ENCODE peak calls at places on chromosomes 5 and 9, in eight cellular contexts. One of them, this sample, is unnamed.

GRCh38 chr9:124562328-124562727 is 55.1 kb upstream of the NR5A1 start:
- DNase-seq in effector memory CD8-positive, alpha-beta T cell: no peak
- DNase-seq in NCI-H1092 treated with DMSO at 0.1 percent for 48 hours: no peak
- DNase-seq in cardiac fibroblast: no peak
- DNase-seq in GM13977: no peak
- DNase-seq in NCI-H1694: no peak
- DNase-seq in nephron progenitor cell: peak
- DNase-seq in fibroblast of the aortic adventitia: no peak
- DNase-seq in this sample: no peak

GRCh38 chr5:36934740-36935356 is 58.3 kb downstream of the NIPBL start:
- DNase-seq in cardiac fibroblast: peak
- DNase-seq in nephron progenitor cell: no peak
- DNase-seq in GM13977: no peak
- DNase-seq in NCI-H1092 treated with DMSO at 0.1 percent for 48 hours: no peak
- DNase-seq in effector memory CD8-positive, alpha-beta T cell: no peak
- DNase-seq in fibroblast of the aortic adventitia: no peak
- DNase-seq in NCI-H1694: no peak
- DNase-seq in this sample: peak

GRCh38 chr5:135242496-135243193 is 156.4 kb downstream of the MACROH2A1 start:
- DNase-seq in NCI-H1694: no peak
- DNase-seq in cardiac fibroblast: peak
- DNase-seq in NCI-H1092 treated with DMSO at 0.1 percent for 48 hours: no peak
- DNase-seq in fibroblast of the aortic adventitia: peak
- DNase-seq in GM13977: no peak
- DNase-seq in effector memory CD8-positive, alpha-beta T cell: no peak
- DNase-seq in nephron progenitor cell: no peak
- DNase-seq in this sample: no peak

GRCh38 chr5:140041099-140041491 is 2.0 kb downstream of the NRG2 start:
- DNase-seq in cardiac fibroblast: peak
- DNase-seq in NCI-H1694: no peak
- DNase-seq in effector memory CD8-positive, alpha-beta T cell: no peak
- DNase-seq in fibroblast of the aortic adventitia: no peak
- DNase-seq in nephron progenitor cell: no peak
- DNase-seq in NCI-H1092 treated with DMSO at 0.1 percent for 48 hours: no peak
- DNase-seq in GM13977: no peak
- DNase-seq in this sample: no peak

GRCh38 chr9:3936520-3937235 is 363.2 kb downstream of the GLIS3 start:
- DNase-seq in NCI-H1694: peak
- DNase-seq in NCI-H1092 treated with DMSO at 0.1 percent for 48 hours: peak
- DNase-seq in cardiac fibroblast: no peak
- DNase-seq in fibroblast of the aortic adventitia: no peak
- DNase-seq in nephron progenitor cell: no peak
- DNase-seq in GM13977: no peak
- DNase-seq in effector memory CD8-positive, alpha-beta T cell: no peak
- DNase-seq in this sample: peak

GRCh38 chr5:76831108-76831447 is 12.2 kb downstream of the F2RL1 start:
- DNase-seq in NCI-H1092 treated with DMSO at 0.1 percent for 48 hours: no peak
- DNase-seq in nephron progenitor cell: no peak
- DNase-seq in fibroblast of the aortic adventitia: peak
- DNase-seq in cardiac fibroblast: peak
- DNase-seq in effector memory CD8-positive, alpha-beta T cell: no peak
- DNase-seq in GM13977: no peak
- DNase-seq in NCI-H1694: no peak
- DNase-seq in this sample: peak

GRCh38 chr5:14141764-14142163 is 1.4 kb upstream of the TRIO start:
- DNase-seq in GM13977: no peak
- DNase-seq in effector memory CD8-positive, alpha-beta T cell: no peak
- DNase-seq in NCI-H1694: no peak
- DNase-seq in cardiac fibroblast: no peak
- DNase-seq in NCI-H1092 treated with DMSO at 0.1 percent for 48 hours: no peak
- DNase-seq in fibroblast of the aortic adventitia: no peak
- DNase-seq in nephron progenitor cell: no peak
- DNase-seq in this sample: no peak

GRCh38 chr5:95730730-95731570 is at the start of gene RHOBTB3:
- DNase-seq in effector memory CD8-positive, alpha-beta T cell: peak
- DNase-seq in NCI-H1092 treated with DMSO at 0.1 percent for 48 hours: peak
- DNase-seq in fibroblast of the aortic adventitia: peak
- DNase-seq in GM13977: peak
- DNase-seq in nephron progenitor cell: peak
- DNase-seq in NCI-H1694: peak
- DNase-seq in cardiac fibroblast: peak
- DNase-seq in this sample: peak

GRCh38 chr5:56328753-56329560 is 95.8 kb upstream of the ANKRD55 start:
- DNase-seq in fibroblast of the aortic adventitia: no peak
- DNase-seq in nephron progenitor cell: no peak
- DNase-seq in GM13977: peak
- DNase-seq in cardiac fibroblast: peak
- DNase-seq in NCI-H1092 treated with DMSO at 0.1 percent for 48 hours: no peak
- DNase-seq in effector memory CD8-positive, alpha-beta T cell: no peak
- DNase-seq in NCI-H1694: no peak
- DNase-seq in this sample: peak

GRCh38 chr5:30343707-30344106 is 849.8 kb upstream of the CDH6 start:
- DNase-seq in fibroblast of the aortic adventitia: no peak
- DNase-seq in nephron progenitor cell: no peak
- DNase-seq in GM13977: no peak
- DNase-seq in NCI-H1694: no peak
- DNase-seq in cardiac fibroblast: no peak
- DNase-seq in NCI-H1092 treated with DMSO at 0.1 percent for 48 hours: no peak
- DNase-seq in effector memory CD8-positive, alpha-beta T cell: no peak
- DNase-seq in this sample: no peak

GRCh38 chr5:141515946-141516647 is 27.2 kb downstream of the PCDHGC5 start:
- DNase-seq in effector memory CD8-positive, alpha-beta T cell: no peak
- DNase-seq in NCI-H1092 treated with DMSO at 0.1 percent for 48 hours: no peak
- DNase-seq in cardiac fibroblast: no peak
- DNase-seq in NCI-H1694: no peak
- DNase-seq in GM13977: peak
- DNase-seq in fibroblast of the aortic adventitia: no peak
- DNase-seq in nephron progenitor cell: no peak
- DNase-seq in this sample: no peak

GRCh38 chr5:179416906-179417470 is 71.7 kb upstream of the ADAMTS2 start:
- DNase-seq in NCI-H1694: no peak
- DNase-seq in cardiac fibroblast: no peak
- DNase-seq in fibroblast of the aortic adventitia: no peak
- DNase-seq in NCI-H1092 treated with DMSO at 0.1 percent for 48 hours: peak
- DNase-seq in nephron progenitor cell: no peak
- DNase-seq in GM13977: no peak
- DNase-seq in effector memory CD8-positive, alpha-beta T cell: no peak
- DNase-seq in this sample: no peak

GRCh38 chr9:134533850-134534585 is 107.6 kb upstream of the COL5A1 start:
- DNase-seq in NCI-H1092 treated with DMSO at 0.1 percent for 48 hours: no peak
- DNase-seq in NCI-H1694: no peak
- DNase-seq in fibroblast of the aortic adventitia: no peak
- DNase-seq in nephron progenitor cell: no peak
- DNase-seq in effector memory CD8-positive, alpha-beta T cell: no peak
- DNase-seq in GM13977: no peak
- DNase-seq in cardiac fibroblast: peak
- DNase-seq in this sample: no peak

GRCh38 chr9:113964740-113965095 is 88.6 kb downstream of the ZNF618 start:
- DNase-seq in NCI-H1092 treated with DMSO at 0.1 percent for 48 hours: no peak
- DNase-seq in NCI-H1694: no peak
- DNase-seq in fibroblast of the aortic adventitia: peak
- DNase-seq in GM13977: no peak
- DNase-seq in effector memory CD8-positive, alpha-beta T cell: no peak
- DNase-seq in cardiac fibroblast: no peak
- DNase-seq in nephron progenitor cell: no peak
- DNase-seq in this sample: no peak

GRCh38 chr5:123814796-123815479 is 303.0 kb downstream of the CSNK1G3 start:
- DNase-seq in NCI-H1092 treated with DMSO at 0.1 percent for 48 hours: no peak
- DNase-seq in effector memory CD8-positive, alpha-beta T cell: no peak
- DNase-seq in nephron progenitor cell: no peak
- DNase-seq in GM13977: no peak
- DNase-seq in cardiac fibroblast: no peak
- DNase-seq in fibroblast of the aortic adventitia: peak
- DNase-seq in NCI-H1694: no peak
- DNase-seq in this sample: peak

GRCh38 chr9:1979815-1980367 is 35.3 kb upstream of the SMARCA2 start:
- DNase-seq in effector memory CD8-positive, alpha-beta T cell: no peak
- DNase-seq in GM13977: no peak
- DNase-seq in NCI-H1694: peak
- DNase-seq in nephron progenitor cell: no peak
- DNase-seq in NCI-H1092 treated with DMSO at 0.1 percent for 48 hours: no peak
- DNase-seq in fibroblast of the aortic adventitia: peak
- DNase-seq in cardiac fibroblast: peak
- DNase-seq in this sample: no peak

GRCh38 chr5:178314961-178315820 is 82.6 kb upstream of the PHYKPL start:
- DNase-seq in nephron progenitor cell: no peak
- DNase-seq in NCI-H1092 treated with DMSO at 0.1 percent for 48 hours: no peak
- DNase-seq in cardiac fibroblast: no peak
- DNase-seq in fibroblast of the aortic adventitia: no peak
- DNase-seq in NCI-H1694: no peak
- DNase-seq in GM13977: no peak
- DNase-seq in effector memory CD8-positive, alpha-beta T cell: no peak
- DNase-seq in this sample: no peak

GRCh38 chr5:176732736-176733585 is 77.4 kb upstream of the UNC5A start:
- DNase-seq in nephron progenitor cell: peak
- DNase-seq in cardiac fibroblast: no peak
- DNase-seq in effector memory CD8-positive, alpha-beta T cell: no peak
- DNase-seq in NCI-H1092 treated with DMSO at 0.1 percent for 48 hours: no peak
- DNase-seq in fibroblast of the aortic adventitia: no peak
- DNase-seq in NCI-H1694: peak
- DNase-seq in GM13977: no peak
- DNase-seq in this sample: no peak

GRCh38 chr5:149063017-149063687 is at the start of gene SH3TC2:
- DNase-seq in nephron progenitor cell: peak
- DNase-seq in effector memory CD8-positive, alpha-beta T cell: no peak
- DNase-seq in fibroblast of the aortic adventitia: peak
- DNase-seq in NCI-H1694: no peak
- DNase-seq in cardiac fibroblast: peak
- DNase-seq in NCI-H1092 treated with DMSO at 0.1 percent for 48 hours: no peak
- DNase-seq in GM13977: no peak
- DNase-seq in this sample: peak

GRCh38 chr5:53001541-53001940 is 12.4 kb downstream of the ITGA2 start:
- DNase-seq in cardiac fibroblast: peak
- DNase-seq in fibroblast of the aortic adventitia: no peak
- DNase-seq in effector memory CD8-positive, alpha-beta T cell: no peak
- DNase-seq in NCI-H1694: no peak
- DNase-seq in nephron progenitor cell: no peak
- DNase-seq in NCI-H1092 treated with DMSO at 0.1 percent for 48 hours: no peak
- DNase-seq in GM13977: no peak
- DNase-seq in this sample: no peak

GRCh38 chr9:136722969-136723356 is 10.6 kb downstream of the DIPK1B start:
- DNase-seq in effector memory CD8-positive, alpha-beta T cell: no peak
- DNase-seq in cardiac fibroblast: no peak
- DNase-seq in nephron progenitor cell: no peak
- DNase-seq in fibroblast of the aortic adventitia: no peak
- DNase-seq in NCI-H1694: no peak
- DNase-seq in GM13977: no peak
- DNase-seq in NCI-H1092 treated with DMSO at 0.1 percent for 48 hours: no peak
- DNase-seq in this sample: peak

GRCh38 chr5:68240196-68240595 is 24.6 kb downstream of the PIK3R1 start:
- DNase-seq in NCI-H1694: no peak
- DNase-seq in NCI-H1092 treated with DMSO at 0.1 percent for 48 hours: no peak
- DNase-seq in nephron progenitor cell: no peak
- DNase-seq in fibroblast of the aortic adventitia: no peak
- DNase-seq in GM13977: peak
- DNase-seq in effector memory CD8-positive, alpha-beta T cell: no peak
- DNase-seq in cardiac fibroblast: no peak
- DNase-seq in this sample: no peak

GRCh38 chr9:137669261-137669672 is 50.5 kb downstream of the EHMT1 start:
- DNase-seq in effector memory CD8-positive, alpha-beta T cell: no peak
- DNase-seq in NCI-H1694: no peak
- DNase-seq in NCI-H1092 treated with DMSO at 0.1 percent for 48 hours: no peak
- DNase-seq in GM13977: no peak
- DNase-seq in cardiac fibroblast: no peak
- DNase-seq in nephron progenitor cell: no peak
- DNase-seq in fibroblast of the aortic adventitia: no peak
- DNase-seq in this sample: no peak

GRCh38 chr9:120877276-120878034 is 467 bp upstream of the PHF19 start:
- DNase-seq in nephron progenitor cell: peak
- DNase-seq in NCI-H1092 treated with DMSO at 0.1 percent for 48 hours: peak
- DNase-seq in cardiac fibroblast: peak
- DNase-seq in fibroblast of the aortic adventitia: peak
- DNase-seq in NCI-H1694: peak
- DNase-seq in effector memory CD8-positive, alpha-beta T cell: peak
- DNase-seq in GM13977: peak
- DNase-seq in this sample: peak

GRCh38 chr9:18296702-18297531 is 177.0 kb upstream of the ADAMTSL1 start:
- DNase-seq in cardiac fibroblast: peak
- DNase-seq in effector memory CD8-positive, alpha-beta T cell: no peak
- DNase-seq in NCI-H1694: no peak
- DNase-seq in GM13977: no peak
- DNase-seq in fibroblast of the aortic adventitia: peak
- DNase-seq in nephron progenitor cell: no peak
- DNase-seq in NCI-H1092 treated with DMSO at 0.1 percent for 48 hours: no peak
- DNase-seq in this sample: peak